ENCODE peak calls at places on chromosomes 5 and 9, in four cellular contexts. L is CD4-positive, CD25-positive, alpha-beta regulatory T cell; Q is heart left ventricle; T is prostate gland. Z is an unnamed sample.
A peak's percentile ranks its signal among the peaks of the same experiment; 100 is the strongest.

GRCh38 chr5:179123109-179123426 is 62.9 kb downstream of the ZNF354C start:
- DNase-seq in L (no peak), Q (no peak), T (no peak), Z (no peak)

GRCh38 chr5:166672431-166672830 is 1619.0 kb upstream of the WWC1 start:
- DNase-seq in L (no peak), Q (no peak), T (no peak), Z (no peak)

GRCh38 chr5:1523480-1523792 is 324 bp downstream of the LPCAT1 start:
- DNase-seq in L (no peak), Q (no peak), T (no peak), Z (no peak)

GRCh38 chr5:43256261-43256966 is 56.8 kb downstream of the HMGCS1 start:
- DNase-seq in L (no peak), Q (no peak), T (no peak), Z (no peak)

GRCh38 chr9:114905160-114905940 is 25.0 kb downstream of the TNFSF8 start:
- DNase-seq in L (no peak), Q (no peak), T (no peak), Z (no peak)

GRCh38 chr9:86128235-86128822 is 29.0 kb upstream of the GOLM1 start:
- DNase-seq in L (no peak), Q (no peak), T (no peak), Z (no peak)

GRCh38 chr9:131839281-131840084 is 99.6 kb upstream of the RAPGEF1 start:
- DNase-seq in L (peak; percentile 58), Q (peak; percentile 43), T (no peak), Z (peak; percentile 44)

GRCh38 chr5:1755321-1755949 is 44.2 kb downstream of the MRPL36 start:
- DNase-seq in L (no peak), Q (no peak), T (no peak), Z (no peak)

GRCh38 chr9:72476617-72477375 is 44.6 kb upstream of the TMC1 start:
- DNase-seq in L (no peak), Q (no peak), T (peak; percentile 45), Z (peak; percentile 2)

GRCh38 chr9:105385372-105385985 is 62.4 kb upstream of the FSD1L start:
- DNase-seq in L (peak; percentile 32), Q (no peak), T (peak; percentile 45), Z (no peak)

GRCh38 chr5:1006656-1007071 is 1.9 kb upstream of the NKD2 start:
- DNase-seq in L (no peak), Q (peak; percentile 19), T (no peak), Z (no peak)

GRCh38 chr9:90915693-90916092 is 114.1 kb downstream of the SYK start:
- DNase-seq in L (no peak), Q (no peak), T (no peak), Z (no peak)

GRCh38 chr5:28216939-28217360 is 1178.6 kb upstream of the CDH9 start:
- DNase-seq in L (no peak), Q (no peak), T (no peak), Z (no peak)

GRCh38 chr5:82351754-82352145 is 73.6 kb upstream of the RPS23 start:
- DNase-seq in L (peak; percentile 49), Q (no peak), T (peak; percentile 26), Z (no peak)

GRCh38 chr9:78393932-78394331 is 97.0 kb downstream of the PSAT1 start:
- DNase-seq in L (no peak), Q (no peak), T (no peak), Z (no peak)

GRCh38 chr9:115397591-115398312 is 279.8 kb upstream of the TNC start:
- DNase-seq in L (no peak), Q (no peak), T (no peak), Z (no peak)

DNA sequence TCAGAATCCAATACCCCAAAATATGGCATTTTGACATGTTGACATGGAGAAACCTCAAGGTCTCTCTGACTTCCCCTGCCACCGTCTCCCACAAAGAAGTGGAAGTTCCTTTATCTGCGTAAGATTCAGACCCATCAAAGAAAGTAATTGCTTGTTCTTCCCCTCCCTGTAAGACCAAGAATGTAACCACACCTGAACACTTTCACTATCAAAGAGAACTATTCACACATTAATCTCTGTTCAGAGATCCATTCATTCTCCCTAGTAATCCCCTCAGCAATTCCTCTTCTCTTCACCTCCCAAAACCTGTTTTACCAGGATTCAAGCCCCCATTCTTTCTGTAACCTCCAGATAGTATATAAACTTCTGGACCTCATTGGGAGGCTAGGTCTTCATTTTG is 4.1 kb upstream of the SLC1A1 start:
- DNase-seq in L (no peak), Q (no peak), T (no peak), Z (no peak)
- H3K4me3 ChIP-seq in L (no peak overlapping the region), Q (no peak overlapping the region), T (no peak overlapping the region), Z (no peak overlapping the region)

DNA sequence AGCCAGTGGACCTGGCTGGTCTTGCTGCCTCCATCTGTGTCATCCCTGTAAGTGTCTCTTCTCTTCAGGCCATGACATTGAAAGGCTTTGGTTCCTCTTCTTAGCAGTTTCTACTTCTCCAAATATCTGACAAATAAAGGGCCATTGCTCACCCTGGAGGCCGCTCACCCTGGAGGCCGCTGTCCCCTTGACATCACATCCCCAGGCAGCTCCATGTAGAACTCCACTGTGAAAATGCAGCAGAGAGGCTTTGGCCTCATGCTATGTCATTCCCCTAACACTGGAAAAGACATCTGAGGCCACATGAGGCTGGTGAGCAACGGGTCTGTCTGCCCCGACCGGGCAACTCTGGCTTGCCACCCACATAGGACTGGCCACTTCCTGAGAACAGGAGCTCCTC is 55.5 kb downstream of the GADD45G start:
- DNase-seq in L (no peak), Q (no peak), T (no peak), Z (no peak)
- H3K27ac ChIP-seq in L (no peak overlapping the region), Q (no peak overlapping the region), T (no peak overlapping the region), Z (no peak overlapping the region)

DNA sequence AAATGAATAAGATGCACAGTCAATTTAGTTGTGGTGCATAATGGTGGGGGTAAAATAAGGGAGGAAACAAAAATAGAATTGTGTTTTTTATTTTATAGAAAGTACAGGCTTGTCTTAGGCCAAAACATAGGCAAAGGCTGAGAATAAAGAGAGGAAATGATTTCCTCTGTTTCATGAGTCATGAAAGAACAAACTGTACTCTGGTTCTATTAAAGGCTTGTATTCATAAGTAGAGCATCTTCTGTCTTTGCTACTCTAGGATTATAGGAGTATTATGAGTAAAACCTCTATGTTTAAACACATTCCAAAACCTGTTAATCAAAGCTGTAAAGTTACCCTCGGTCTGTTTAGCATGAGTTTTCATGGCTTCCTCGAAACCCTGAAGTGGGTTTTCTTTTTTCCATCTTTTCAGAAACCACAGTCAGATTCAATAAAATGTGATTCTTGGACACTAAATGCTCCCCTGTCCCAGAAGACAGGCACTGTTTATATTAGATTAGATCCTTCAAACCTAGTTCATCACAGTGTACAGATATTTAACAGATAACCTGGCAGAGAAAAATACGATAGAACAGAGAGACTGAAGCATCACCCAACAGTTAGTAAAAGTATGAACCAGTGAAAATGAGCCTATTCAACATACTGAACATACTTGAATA is 473.9 kb upstream of the CYLC2 start:
- DNase-seq in L (no peak), Q (no peak), T (no peak), Z (no peak)
- H3K9me3 ChIP-seq in L (no peaks in the 10 kb centered on the region), Q (no peaks in the 10 kb centered on the region), T (no peaks in the 10 kb centered on the region), Z (no peaks in the 10 kb centered on the region)

DNA sequence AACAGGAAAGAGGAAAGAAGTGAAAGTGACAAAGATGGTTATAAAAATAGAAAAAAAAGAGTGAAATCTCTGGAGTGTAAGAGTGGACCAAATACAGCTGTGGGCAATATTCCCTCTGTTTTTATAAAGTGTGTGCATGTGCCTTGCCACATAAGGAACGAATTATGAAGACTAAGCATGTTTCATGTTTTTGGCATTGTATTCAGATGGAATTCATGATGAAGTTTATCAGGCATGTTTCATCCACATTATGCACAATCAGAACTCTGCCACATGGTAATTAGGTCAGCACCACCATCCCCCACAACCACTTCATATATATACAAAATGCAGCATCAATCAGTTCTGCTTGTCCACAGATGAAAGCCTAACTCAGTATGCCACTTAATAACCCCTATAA is 348.0 kb downstream of the ZNF608 start:
- DNase-seq in L (no peak), Q (no peak), T (no peak), Z (no peak)
- H3K4me3 ChIP-seq in L (no peak overlapping the region), Q (no peak overlapping the region), T (no peak overlapping the region), Z (no peak overlapping the region)

GRCh38 chr9:126400571-126400970 is 73.9 kb downstream of the MVB12B start:
- DNase-seq in L (no peak), Q (no peak), T (no peak), Z (no peak)
- H3K27ac ChIP-seq in L (no peak overlapping the region), Q (no peak overlapping the region), T (no peak overlapping the region), Z (no peak overlapping the region)

GRCh38 chr9:101419863-101420262 is 15.7 kb downstream of the ALDOB start:
- DNase-seq in L (no peak), Q (no peak), T (no peak), Z (no peak)

GRCh38 chr9:101417977-101418376 is 17.6 kb downstream of the ALDOB start:
- DNase-seq in L (no peak), Q (no peak), T (no peak), Z (no peak)

GRCh38 chr9:101415578-101415977 is 16.9 kb downstream of the ZNF189 start:
- DNase-seq in L (no peak), Q (no peak), T (no peak), Z (no peak)

GRCh38 chr9:101418518-101419111 is 17.0 kb downstream of the ALDOB start:
- DNase-seq in L (no peak), Q (no peak), T (no peak), Z (no peak)

DNA sequence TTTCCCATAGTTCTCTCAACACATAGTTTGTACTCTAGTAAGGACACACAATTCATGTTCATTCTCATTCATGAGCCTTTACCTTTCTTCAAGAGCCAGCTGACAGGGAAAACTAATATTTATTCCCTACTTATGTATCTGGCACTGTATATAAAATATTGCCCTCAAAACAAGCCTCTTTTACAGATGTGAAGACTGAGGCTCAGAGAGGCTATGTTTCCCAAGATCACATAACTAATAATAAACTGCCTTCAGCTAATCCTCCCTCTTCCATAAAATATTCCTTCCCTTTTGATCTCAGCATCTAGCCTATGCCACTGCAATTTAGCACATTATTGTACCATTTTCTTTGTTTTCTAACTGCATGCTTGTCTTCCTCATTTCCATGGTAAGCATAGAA is 18.2 kb downstream of the ALDOB start:
- DNase-seq in L (no peak), Q (no peak), T (no peak), Z (no peak)
- H3K9me3 ChIP-seq in L (peaks cover 48% of the 10 kb centered on the region), Q (peaks cover 23% of the 10 kb centered on the region), T (no peaks in the 10 kb centered on the region), Z (peaks cover 21% of the 10 kb centered on the region)

DNA sequence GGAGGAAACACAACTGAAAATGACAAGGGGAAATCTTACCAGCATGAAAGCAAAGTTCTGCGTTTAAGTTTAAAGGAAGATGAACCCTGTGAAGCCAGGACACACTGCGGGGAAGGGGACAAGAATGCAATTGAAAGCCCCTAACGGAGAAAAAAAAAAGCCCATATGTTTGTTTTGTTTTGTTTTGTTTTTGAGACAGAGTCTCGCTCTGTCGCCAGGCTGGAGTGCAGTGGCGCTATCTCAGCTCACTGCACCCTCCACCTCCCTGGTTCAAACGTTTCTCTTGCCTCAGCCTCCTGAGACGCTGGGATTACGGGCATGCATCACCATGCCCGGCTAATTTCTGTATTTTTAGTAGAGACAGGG is 2.9 kb downstream of the STK10 start:
- DNase-seq in L (peak; percentile 38), Q (no peak), T (no peak), Z (no peak)
- H3K4me3 ChIP-seq in L (peak overlapping the region; percentile 95), Q (peak overlapping the region; percentile 87), T (no peak overlapping the region), Z (peak overlapping the region; percentile 95)

GRCh38 chr5:72065751-72066255 is 41.5 kb upstream of the MAP1B start:
- DNase-seq in L (no peak), Q (no peak), T (no peak), Z (no peak)
- H3K27ac ChIP-seq in L (no peak overlapping the region), Q (no peak overlapping the region), T (no peak overlapping the region), Z (no peak overlapping the region)

Z was measured in effector memory CD4-positive, alpha-beta T cell.